ENCODE peak calls at places on chromosomes 3 and 15, in six cellular contexts. V is ureter, L is activated B cell treated with CpG ODN at 0.5 μM for 24 hours, J is GM23338, R is head of caudate nucleus, K is NCI-H1105. S is an unnamed sample.

GRCh38 chr3:106578911-106579310 is 710.1 kb upstream of the CBLB start:
- DNase-seq in V (no peak), L (no peak), J (no peak), R (no peak), K (no peak), S (no peak)

GRCh38 chr3:126417461-126418255 is 22.9 kb downstream of the CFAP100 start:
- DNase-seq in V (no peak), L (no peak), J (no peak), R (peak), K (no peak), S (no peak)

GRCh38 chr3:101898752-101899169 is 49.4 kb downstream of the NFKBIZ start:
- DNase-seq in V (no peak), L (peak), J (no peak), R (peak), K (no peak), S (no peak)

GRCh38 chr3:183227586-183227985 is 25.5 kb upstream of the B3GNT5 start:
- DNase-seq in V (no peak), L (no peak), J (no peak), R (no peak), K (no peak), S (no peak)

GRCh38 chr15:51971353-51972133 is at the start of gene LEO1:
- DNase-seq in V (peak), L (peak), J (peak), R (peak), K (peak), S (peak)

GRCh38 chr3:126998728-126999127 is 15.8 kb downstream of the PLXNA1 start:
- DNase-seq in V (no peak), L (no peak), J (no peak), R (no peak), K (peak), S (no peak)

GRCh38 chr15:64686130-64686735 is 89.2 kb downstream of the RBPMS2 start:
- DNase-seq in V (no peak), L (no peak), J (peak), R (no peak), K (peak), S (no peak)

GRCh38 chr3:187954486-187955075 is 199.4 kb upstream of the LPP start:
- DNase-seq in V (no peak), L (no peak), J (no peak), R (no peak), K (no peak), S (no peak)

GRCh38 chr3:190178779-190179178 is 58.1 kb upstream of the P3H2 start:
- DNase-seq in V (no peak), L (no peak), J (no peak), R (no peak), K (no peak), S (no peak)

GRCh38 chr3:24500806-24501205 is 6.2 kb upstream of the THRB start:
- DNase-seq in V (no peak), L (no peak), J (no peak), R (no peak), K (no peak), S (no peak)

GRCh38 chr3:60703956-60704736 is 547.1 kb downstream of the FHIT start:
- DNase-seq in V (no peak), L (no peak), J (no peak), R (no peak), K (no peak), S (no peak)

GRCh38 chr3:197302696-197303341 is 4.4 kb upstream of the DLG1 start:
- DNase-seq in V (no peak), L (no peak), J (no peak), R (no peak), K (no peak), S (no peak)

GRCh38 chr3:52430416-52430810 is 14.5 kb downstream of the SEMA3G start:
- DNase-seq in V (no peak), L (no peak), J (no peak), R (no peak), K (no peak), S (no peak)

GRCh38 chr15:94236638-94237037 is 5.3 kb downstream of the MCTP2 start:
- DNase-seq in V (no peak), L (no peak), J (no peak), R (no peak), K (no peak), S (no peak)

GRCh38 chr15:85580914-85581313 is 200.5 kb downstream of the AKAP13 start:
- DNase-seq in V (peak), L (no peak), J (no peak), R (no peak), K (no peak), S (no peak)

GRCh38 chr15:69760263-69760855 is 307.7 kb downstream of the RPLP1 start:
- DNase-seq in V (no peak), L (no peak), J (no peak), R (no peak), K (no peak), S (no peak)

GRCh38 chr3:173789530-173789929 is 392.0 kb downstream of the NLGN1 start:
- DNase-seq in V (no peak), L (no peak), J (no peak), R (no peak), K (no peak), S (no peak)

GRCh38 chr3:148202386-148202785 is 495.3 kb upstream of the AGTR1 start:
- DNase-seq in V (no peak), L (no peak), J (no peak), R (no peak), K (no peak), S (no peak)

GRCh38 chr3:51538115-51538458 is 432 bp upstream of the RAD54L2 start:
- DNase-seq in V (no peak), L (no peak), J (peak), R (peak), K (no peak), S (no peak)

GRCh38 chr3:24493951-24494615 is 567 bp downstream of the THRB start:
- DNase-seq in V (peak), L (peak), J (peak), R (peak), K (no peak), S (no peak)

GRCh38 chr15:90151989-90152645 is 49.0 kb upstream of the SEMA4B start:
- DNase-seq in V (no peak), L (no peak), J (peak), R (peak), K (no peak), S (peak)

GRCh38 chr3:197028711-197029510 is 706 bp downstream of the MELTF start:
- DNase-seq in V (peak), L (peak), J (no peak), R (no peak), K (no peak), S (no peak)

GRCh38 chr15:82894971-82895520 is 57.5 kb downstream of the HOMER2 start:
- DNase-seq in V (no peak), L (no peak), J (peak), R (peak), K (no peak), S (peak)

GRCh38 chr3:94433811-94434210 is 370.9 kb downstream of the NSUN3 start:
- DNase-seq in V (no peak), L (no peak), J (no peak), R (no peak), K (no peak), S (no peak)

GRCh38 chr3:97720417-97720816 is 44.1 kb upstream of the ARL6 start:
- DNase-seq in V (no peak), L (no peak), J (no peak), R (no peak), K (peak), S (no peak)

S was measured in iPS DF 19.7.